ENCODE peak calls at places on chromosomes 3 and 15, in six cellular contexts. E is GM23338, U is adrenal gland, B is GM12878, H is ascending aorta, M is right lobe of liver. Q is an unnamed sample.

GRCh38 chr3:148681080-148681479 is 16.6 kb upstream of the AGTR1 start:
- DNase-seq in B (no peak), H (no peak), E (no peak), U (no peak), M (no peak), Q (peak; percentile 27)

GRCh38 chr3:156443079-156443478 is 111.8 kb downstream of the SSR3 start:
- DNase-seq in U (no peak), B (no peak), M (no peak), H (no peak), E (no peak), Q (no peak)

GRCh38 chr15:63133786-63134185 is 12.1 kb downstream of the LACTB start:
- DNase-seq in E (no peak), U (no peak), M (no peak), B (no peak), H (no peak), Q (peak; percentile 50)

GRCh38 chr3:10495003-10495402 is 10.4 kb downstream of the ATP2B2 start:
- DNase-seq in H (no peak), M (peak; percentile 87), E (peak; percentile 27), B (no peak), U (peak; percentile 95), Q (no peak)

GRCh38 chr15:89121414-89121813 is 33.2 kb downstream of the ABHD2 start:
- DNase-seq in H (no peak), B (no peak), U (no peak), E (no peak), M (peak; percentile 75), Q (no peak)

GRCh38 chr15:69017978-69018377 is 3.5 kb downstream of the NOX5 start:
- DNase-seq in E (peak; percentile 41), M (peak; percentile 51), U (no peak), B (no peak), H (no peak), Q (no peak)

GRCh38 chr15:38129531-38130199 is 123.0 kb upstream of the SPRED1 start:
- DNase-seq in E (no peak), M (no peak), B (peak; percentile 39), H (peak; percentile 65), U (peak; percentile 71), Q (peak; percentile 96)

GRCh38 chr3:67863869-67864268 is 209.5 kb upstream of the SUCLG2 start:
- DNase-seq in U (no peak), B (no peak), E (peak; percentile 86), H (no peak), M (no peak), Q (peak; percentile 4)

GRCh38 chr3:170532573-170532972 is 53.3 kb downstream of the SLC7A14 start:
- DNase-seq in E (no peak), M (no peak), B (no peak), H (no peak), U (no peak), Q (no peak)

GRCh38 chr3:69462022-69462825 is 76.3 kb upstream of the FRMD4B start:
- DNase-seq in U (no peak), B (no peak), E (no peak), M (no peak), H (no peak), Q (no peak)

GRCh38 chr3:112640864-112641751 is at the start of gene CCDC80:
- DNase-seq in E (peak; percentile 44), M (no peak), U (no peak), H (no peak), B (no peak), Q (peak; percentile 85)

GRCh38 chr15:63544253-63545026 is 40.0 kb downstream of the USP3 start:
- DNase-seq in E (no peak), U (no peak), M (no peak), H (no peak), B (no peak), Q (no peak)

GRCh38 chr3:4825572-4826236 is 153.5 kb upstream of the BHLHE40 start:
- DNase-seq in E (no peak), U (no peak), H (no peak), M (peak; percentile 60), B (no peak), Q (no peak)

GRCh38 chr3:187591051-187591450 is 79.1 kb downstream of the SST start:
- DNase-seq in U (no peak), H (no peak), B (no peak), E (peak; percentile 26), M (no peak), Q (peak; percentile 2)

DNA sequence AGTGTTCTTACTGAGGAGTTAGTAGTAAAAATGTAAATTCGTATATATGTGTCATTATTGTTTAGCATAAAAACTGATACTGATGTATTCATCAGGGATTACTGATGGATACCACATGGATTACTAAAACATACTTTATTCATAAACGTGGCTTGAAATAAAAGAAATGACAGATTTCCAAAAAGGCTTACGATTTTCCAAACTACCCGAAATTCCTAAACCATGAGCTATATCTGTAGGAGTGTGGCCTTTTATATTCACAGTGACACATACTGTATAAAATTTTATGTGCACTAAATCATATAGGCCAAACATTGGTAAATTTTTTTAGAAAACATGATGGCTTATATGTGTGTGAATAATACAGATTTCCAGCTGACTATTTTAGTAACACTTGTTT is 6.9 kb downstream of the TSC22D2 start:
- DNase-seq in E (no peak), U (no peak), H (no peak), M (no peak), B (no peak), Q (peak; percentile 63)
- H3K4me1 ChIP-seq in E (peaks cover 28% of the 10 kb centered on the region), U (peaks cover 31% of the 10 kb centered on the region), H (peaks cover 32% of the 10 kb centered on the region), M (peaks cover 19% of the 10 kb centered on the region), B (no peaks in the 10 kb centered on the region), Q (peaks cover 57% of the 10 kb centered on the region)

DNA sequence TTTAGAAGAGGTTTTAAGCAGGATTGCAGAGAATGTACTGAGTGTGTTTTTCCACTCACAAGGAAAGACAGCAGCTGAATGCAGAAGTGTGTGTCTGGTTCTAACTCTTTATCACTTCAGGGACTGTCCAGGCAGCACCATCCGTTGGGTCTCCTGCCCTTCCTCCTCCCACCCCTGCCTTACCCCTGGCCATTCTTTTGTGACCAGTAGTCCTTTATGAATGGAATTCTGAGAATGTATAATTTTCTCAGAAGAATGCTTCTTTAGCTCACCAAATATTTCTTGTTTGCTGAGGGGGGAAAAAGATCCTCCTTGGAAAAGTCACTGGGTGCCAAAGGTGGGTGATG is 70.8 kb downstream of the IGF1R start:
- DNase-seq in M (no peak), H (no peak), B (no peak), U (no peak), E (no peak), Q (peak; percentile 36)
- H3K4me1 ChIP-seq in M (no peaks in the 10 kb centered on the region), H (peaks cover 76% of the 10 kb centered on the region), B (no peaks in the 10 kb centered on the region), U (peaks cover 4% of the 10 kb centered on the region), E (peaks cover 94% of the 10 kb centered on the region), Q (peaks cover 24% of the 10 kb centered on the region)

DNA sequence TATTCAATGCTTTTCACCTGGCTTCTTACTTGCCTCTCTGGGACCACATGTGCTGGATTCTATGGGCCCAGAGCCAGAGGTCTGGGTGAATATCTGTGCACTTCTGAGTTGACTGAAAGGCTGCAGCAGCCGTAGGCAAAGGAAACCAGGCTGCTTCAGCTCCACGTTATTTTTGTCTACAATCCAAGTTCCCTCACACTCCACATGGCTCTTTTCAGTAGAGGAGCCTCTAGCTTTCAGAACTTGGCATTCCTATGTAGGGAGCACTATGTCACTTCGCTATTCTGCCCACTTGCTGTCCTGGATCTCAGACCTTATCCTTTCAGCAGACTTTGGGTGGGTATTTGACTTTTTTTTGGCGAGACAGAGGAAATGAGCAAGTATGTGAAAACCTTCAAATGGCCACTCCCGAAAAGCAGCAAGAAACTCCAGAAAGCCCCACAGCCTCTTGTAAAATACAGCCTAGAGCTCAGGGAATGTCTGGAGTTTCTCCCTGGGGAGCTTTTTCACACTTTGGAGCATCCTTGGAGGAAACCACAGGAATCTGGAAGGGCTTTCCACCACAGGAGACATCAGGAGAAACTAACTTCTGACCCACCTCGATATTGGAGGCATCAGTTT is 80.9 kb downstream of the DUT start:
- DNase-seq in E (no peak), M (no peak), H (no peak), U (no peak), B (no peak), Q (peak; percentile 81)
- H3K4me1 ChIP-seq in E (no peaks in the 10 kb centered on the region), M (peaks cover 6% of the 10 kb centered on the region), H (peaks cover 39% of the 10 kb centered on the region), U (no peaks in the 10 kb centered on the region), B (peaks cover 6% of the 10 kb centered on the region), Q (peaks cover 79% of the 10 kb centered on the region)

DNA sequence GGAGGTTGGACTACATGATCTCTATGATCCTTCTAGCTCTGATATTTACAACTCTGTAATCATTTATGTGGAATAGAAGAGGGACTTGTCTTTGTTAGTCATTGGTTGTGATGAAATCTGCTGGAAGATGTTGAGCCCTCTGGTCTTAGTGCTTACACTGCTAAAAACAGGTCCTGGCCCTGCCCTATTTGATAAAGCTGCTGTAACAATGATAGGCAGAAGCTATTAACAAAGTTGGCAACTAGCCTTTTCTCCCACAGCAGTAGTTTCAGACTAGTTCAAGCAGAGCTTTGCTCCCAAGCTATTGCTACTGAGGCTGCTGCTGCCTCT is 139.9 kb downstream of the RBPMS2 start:
- DNase-seq in B (peak; percentile 73), U (peak; percentile 59), H (no peak), M (peak; percentile 65), E (no peak), Q (peak; percentile 78)
- H3K4me1 ChIP-seq in B (peaks cover 47% of the 10 kb centered on the region), U (peaks cover 20% of the 10 kb centered on the region), H (peaks cover 15% of the 10 kb centered on the region), M (peaks cover 32% of the 10 kb centered on the region), E (peaks cover 33% of the 10 kb centered on the region), Q (peaks cover 30% of the 10 kb centered on the region)

GRCh38 chr3:52259035-52259434 is 13.5 kb downstream of the PPM1M start:
- DNase-seq in B (no peak), U (no peak), M (no peak), E (no peak), H (no peak), Q (no peak)

GRCh38 chr3:52256622-52257021 is 11.1 kb downstream of the PPM1M start:
- DNase-seq in M (no peak), B (no peak), E (no peak), H (no peak), U (no peak), Q (no peak)

GRCh38 chr3:52257911-52258310 is 12.4 kb downstream of the PPM1M start:
- DNase-seq in U (no peak), B (no peak), H (no peak), M (no peak), E (no peak), Q (no peak)

GRCh38 chr3:52262447-52262846 is 16.0 kb downstream of the WDR82 start:
- DNase-seq in E (no peak), M (no peak), H (no peak), U (no peak), B (no peak), Q (no peak)

GRCh38 chr3:52259448-52259847 is 13.9 kb downstream of the PPM1M start:
- DNase-seq in M (no peak), U (no peak), B (no peak), H (no peak), E (no peak), Q (no peak)
- H3K4me1 ChIP-seq in M (no peaks in the 10 kb centered on the region), U (peaks cover 10% of the 10 kb centered on the region), B (peaks cover 6% of the 10 kb centered on the region), H (no peaks in the 10 kb centered on the region), E (no peaks in the 10 kb centered on the region), Q (no peaks in the 10 kb centered on the region)

DNA sequence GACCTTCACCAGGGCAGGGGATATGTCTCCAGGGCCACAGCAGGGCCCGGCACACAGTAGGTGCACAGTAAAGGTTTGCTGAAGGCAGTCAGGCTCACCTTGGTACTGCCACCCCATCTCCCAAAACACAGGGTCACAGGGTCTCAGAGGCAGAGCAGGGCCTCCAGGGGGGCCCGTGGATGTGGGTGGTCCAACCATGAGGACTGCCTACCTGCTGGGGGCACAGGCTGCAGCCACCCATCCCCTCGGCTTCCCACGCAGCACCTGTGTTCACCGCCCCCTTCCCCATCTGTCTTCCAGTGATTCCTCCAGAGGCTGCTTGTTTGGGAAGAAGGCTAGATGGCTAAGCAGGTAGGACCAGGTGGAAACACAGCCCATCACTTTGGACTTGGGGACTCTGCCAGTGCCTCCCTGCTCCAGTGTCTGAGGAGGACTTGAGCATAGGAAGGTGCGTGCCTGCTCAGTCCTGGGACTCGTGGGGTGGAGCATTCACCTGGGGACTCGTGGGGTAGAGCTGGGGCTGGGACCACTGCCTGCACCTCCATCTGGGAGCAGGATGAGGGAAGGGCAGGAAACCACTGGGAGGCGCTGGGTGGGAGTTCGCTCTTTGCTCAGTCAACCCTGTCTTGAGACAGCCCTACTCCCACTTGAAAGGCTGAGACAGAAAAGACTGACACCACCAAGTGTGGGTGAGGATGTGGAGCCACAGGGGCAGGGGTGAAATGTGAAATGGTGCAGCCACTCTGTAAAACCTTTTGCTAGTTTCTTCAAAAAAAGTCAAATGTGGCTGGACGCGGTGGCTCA is 18.8 kb upstream of the PLXND1 start:
- DNase-seq in M (peak; percentile 50), U (no peak), H (no peak), B (no peak), E (peak; percentile 65), Q (no peak)
- H3K4me1 ChIP-seq in M (peaks cover 4% of the 10 kb centered on the region), U (peaks cover 32% of the 10 kb centered on the region), H (peaks cover 44% of the 10 kb centered on the region), B (no peaks in the 10 kb centered on the region), E (peaks cover 13% of the 10 kb centered on the region), Q (peaks cover 44% of the 10 kb centered on the region)